ENCODE peak calls at places on chromosome 15, in seven cellular contexts. X is RWPE2, V is fibroblast of pulmonary artery, I is omental fat pad, P is cardiac muscle cell, C is HL-60, Q is epithelial cell of esophagus. Y is an unnamed sample.

GRCh38 chr15:89362203-89363101 is 27.8 kb upstream of the POLG start:
- DNase-seq in Q (no peak), V (no peak), C (no peak), I (no peak), P (no peak), X (peak; percentile 61), Y (no peak)

GRCh38 chr15:38683382-38684242 is 119.0 kb upstream of the RASGRP1 start:
- DNase-seq in V (peak; percentile 70), C (peak; percentile 51), X (no peak), I (no peak), P (peak; percentile 66), Q (peak; percentile 66), Y (no peak)

GRCh38 chr15:92586930-92587329 is 68.6 kb downstream of the FAM174B start:
- DNase-seq in X (no peak), C (no peak), P (no peak), Q (no peak), V (no peak), I (no peak), Y (no peak)

GRCh38 chr15:75037685-75038084 is 14.3 kb downstream of the PPCDC start:
- DNase-seq in C (no peak), V (peak; percentile 45), X (no peak), P (no peak), Q (no peak), I (no peak), Y (peak; percentile 75)

GRCh38 chr15:38085931-38086562 is 151.6 kb downstream of the TMCO5A start:
- DNase-seq in X (no peak), Q (no peak), C (peak; percentile 13), I (no peak), V (peak; percentile 25), P (no peak), Y (no peak)

GRCh38 chr15:26102988-26103387 is 239.9 kb upstream of the ATP10A start:
- DNase-seq in C (no peak), Q (no peak), I (no peak), V (no peak), P (no peak), X (no peak), Y (no peak)

GRCh38 chr15:48925714-48926223 is 38.0 kb downstream of the SHC4 start:
- DNase-seq in Q (peak; percentile 94), P (no peak), V (peak; percentile 89), I (no peak), X (no peak), C (no peak), Y (no peak)

GRCh38 chr15:99143655-99144610 is 39.1 kb downstream of the SYNM start:
- DNase-seq in V (peak; percentile 64), I (no peak), P (no peak), Q (peak; percentile 89), X (no peak), C (no peak), Y (no peak)

GRCh38 chr15:51758645-51759044 is 7.2 kb downstream of the TMOD2 start:
- DNase-seq in I (no peak), Q (peak; percentile 49), V (peak; percentile 86), P (no peak), X (no peak), C (no peak), Y (no peak)

GRCh38 chr15:33256874-33257273 is 53.9 kb upstream of the RYR3 start:
- DNase-seq in I (no peak), P (no peak), Q (no peak), C (no peak), V (no peak), X (no peak), Y (no peak)

GRCh38 chr15:31202953-31203352 is 101.4 kb upstream of the TRPM1 start:
- DNase-seq in P (no peak), C (no peak), V (no peak), X (no peak), I (no peak), Q (no peak), Y (no peak)

GRCh38 chr15:31208804-31209203 is 107.3 kb upstream of the TRPM1 start:
- DNase-seq in I (no peak), X (no peak), V (no peak), P (no peak), C (no peak), Q (no peak), Y (no peak)

GRCh38 chr15:31207246-31207645 is 105.7 kb upstream of the TRPM1 start:
- DNase-seq in V (no peak), C (no peak), I (no peak), P (no peak), Q (no peak), X (no peak), Y (no peak)

GRCh38 chr15:31203999-31204398 is 102.5 kb upstream of the TRPM1 start:
- DNase-seq in I (no peak), X (no peak), P (no peak), C (no peak), V (no peak), Q (no peak), Y (no peak)

GRCh38 chr15:31206386-31207174 is 105.1 kb upstream of the TRPM1 start:
- DNase-seq in Q (no peak), P (no peak), X (no peak), C (no peak), I (no peak), V (peak; percentile 26), Y (no peak)
- TF ChIP-seq CTCF in Q (no peak), P (no peak), X (peak; percentile 48), C (no peak), I (no peak), V (peak; percentile 32), Y (no peak)

DNA sequence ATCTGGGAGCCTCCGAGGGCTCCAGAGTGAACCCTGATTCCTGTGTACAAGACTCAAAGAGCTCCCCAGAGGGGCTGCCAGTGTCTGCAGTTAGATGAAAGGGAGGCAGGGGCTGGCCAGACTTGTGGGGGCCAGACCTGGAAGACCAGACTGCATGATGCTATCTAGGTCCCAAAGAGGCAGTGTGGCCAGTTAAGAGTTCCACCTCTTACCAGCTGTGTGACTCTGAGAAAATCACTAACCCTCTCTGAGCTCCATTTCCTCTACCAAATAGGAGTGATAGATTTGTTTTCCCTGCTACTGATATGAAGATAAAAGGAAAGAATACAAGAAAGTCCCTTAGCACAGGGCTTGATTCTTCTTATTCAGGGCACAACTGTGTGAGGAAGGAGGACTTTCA is 29.0 kb downstream of the ACSBG1 start:
- DNase-seq in X (no peak), P (no peak), C (no peak), I (no peak), V (no peak), Q (no peak), Y (no peak)
- TF ChIP-seq CTCF in X (no peak), P (no peak), C (no peak), I (no peak), V (no peak), Q (no peak), Y (no peak)

DNA sequence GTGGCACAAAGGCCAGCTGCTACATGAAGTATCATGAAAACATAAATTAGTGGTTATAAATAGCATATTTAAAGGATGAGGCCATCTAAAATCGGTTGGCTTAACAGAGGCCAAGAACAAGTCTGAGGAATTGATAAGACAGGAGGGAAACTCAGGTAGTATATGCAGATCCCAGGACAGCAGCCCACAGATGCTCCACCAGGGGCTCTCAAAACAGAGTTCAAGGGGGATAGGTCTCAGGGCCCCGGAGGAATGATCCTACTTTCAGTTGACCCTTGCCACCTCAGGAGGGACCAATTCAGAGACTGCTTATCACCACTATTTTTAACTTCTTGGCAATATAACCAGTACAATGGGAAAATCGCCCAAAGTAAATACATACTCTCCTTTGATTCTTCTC is 56.8 kb downstream of the RORA start:
- DNase-seq in I (no peak), C (no peak), X (no peak), P (no peak), Q (no peak), V (no peak), Y (no peak)
- TF ChIP-seq CTCF in I (no peak), C (no peak), X (no peak), P (no peak), Q (no peak), V (no peak), Y (no peak)

GRCh38 chr15:90487186-90487585 is 42.5 kb upstream of the CRTC3 start:
- DNase-seq in I (no peak), Q (no peak), V (no peak), C (no peak), P (no peak), X (no peak), Y (no peak)
- TF ChIP-seq CTCF in I (no peak), Q (no peak), V (no peak), C (no peak), P (no peak), X (no peak), Y (no peak)

DNA sequence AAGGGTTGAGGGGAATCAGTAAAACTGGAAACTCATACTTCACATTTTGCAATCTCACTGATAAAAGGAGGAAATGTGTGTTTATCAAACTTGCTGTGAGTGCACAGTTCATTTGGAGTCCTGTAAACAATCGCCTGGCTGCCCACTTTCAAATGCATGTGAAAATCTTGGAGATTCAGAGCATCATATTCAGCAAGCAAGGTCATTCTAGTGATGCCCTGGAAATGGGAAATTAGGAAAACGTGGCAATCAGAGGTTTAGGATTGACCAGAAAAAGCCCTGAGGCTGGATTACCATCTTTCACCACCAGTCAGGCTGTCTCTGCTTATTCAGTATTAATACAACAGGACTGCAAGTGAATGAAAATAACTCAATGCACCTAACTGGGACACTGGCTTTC is 23.9 kb downstream of the DPH6 start:
- DNase-seq in V (peak; percentile 52), C (no peak), Q (no peak), X (no peak), I (no peak), P (no peak), Y (no peak)
- TF ChIP-seq CTCF in V (peak; percentile 33), C (no peak), Q (no peak), X (no peak), I (no peak), P (no peak), Y (no peak)

GRCh38 chr15:79858469-79858868 is 38.3 kb downstream of the MTHFS start:
- DNase-seq in C (no peak), X (no peak), Q (no peak), V (peak; percentile 27), I (no peak), P (no peak), Y (no peak)
- TF ChIP-seq CTCF in C (no peak), X (peak; percentile 67), Q (no peak), V (peak; percentile 36), I (no peak), P (peak; percentile 28), Y (peak; percentile 26)

GRCh38 chr15:80991446-80991845 is 1.8 kb upstream of the MESD start:
- DNase-seq in V (peak; percentile 72), Q (peak; percentile 61), P (no peak), C (peak; percentile 70), X (no peak), I (no peak), Y (no peak)
- TF ChIP-seq CTCF in V (peak; percentile 11), Q (peak; percentile 19), P (peak; percentile 16), C (no peak), X (peak; percentile 41), I (no peak), Y (no peak)

GRCh38 chr15:83733206-83733605 is 79.3 kb downstream of the ADAMTSL3 start:
- DNase-seq in V (peak; percentile 74), Q (peak; percentile 89), C (no peak), P (no peak), X (peak; percentile 82), I (no peak), Y (no peak)

GRCh38 chr15:83733691-83734090 is 79.8 kb downstream of the ADAMTSL3 start:
- DNase-seq in P (no peak), Q (no peak), C (no peak), I (no peak), X (no peak), V (no peak), Y (no peak)

GRCh38 chr15:83732770-83733169 is 78.8 kb downstream of the ADAMTSL3 start:
- DNase-seq in P (no peak), X (no peak), Q (no peak), V (no peak), I (no peak), C (no peak), Y (no peak)

GRCh38 chr15:83732196-83732595 is 78.3 kb downstream of the ADAMTSL3 start:
- DNase-seq in I (no peak), V (no peak), C (no peak), X (no peak), P (no peak), Q (no peak), Y (no peak)

GRCh38 chr15:83734487-83734886 is 80.6 kb downstream of the ADAMTSL3 start:
- DNase-seq in C (no peak), I (no peak), V (peak; percentile 38), Q (peak; percentile 82), P (peak; percentile 5), X (peak; percentile 92), Y (no peak)
- TF ChIP-seq CTCF in C (no peak), I (no peak), V (peak; percentile 47), Q (peak; percentile 6), P (peak; percentile 40), X (peak; percentile 44), Y (no peak)

Y was measured in CD14-positive monocyte.